ENCODE peak calls at places on chromosomes 7 and 10, in seven cellular contexts. One of them, this sample, is unnamed.

GRCh38 chr7:102431617-102432298 is 1.6 kb upstream of the ORAI2 start:
- DNase-seq in kidney: no peak
- DNase-seq in T follicular helper cell: peak
- DNase-seq in NCI-H748 treated with DMSO at 0.1 percent for 48 hours: no peak
- DNase-seq in GM13976: peak
- DNase-seq in cardiac muscle cell: no peak
- DNase-seq in hippocampal formation: peak
- DNase-seq in this sample: no peak

GRCh38 chr10:110265573-110266193 is 39.0 kb downstream of the SMNDC1 start:
- DNase-seq in GM13976: no peak
- DNase-seq in cardiac muscle cell: no peak
- DNase-seq in hippocampal formation: no peak
- DNase-seq in T follicular helper cell: no peak
- DNase-seq in NCI-H748 treated with DMSO at 0.1 percent for 48 hours: no peak
- DNase-seq in kidney: no peak
- DNase-seq in this sample: no peak

GRCh38 chr7:44173911-44174693 is 15.1 kb downstream of the GCK start:
- DNase-seq in hippocampal formation: no peak
- DNase-seq in GM13976: no peak
- DNase-seq in T follicular helper cell: no peak
- DNase-seq in kidney: no peak
- DNase-seq in cardiac muscle cell: no peak
- DNase-seq in NCI-H748 treated with DMSO at 0.1 percent for 48 hours: no peak
- DNase-seq in this sample: no peak

GRCh38 chr10:103921750-103922195 is 3.8 kb upstream of the STN1 start:
- DNase-seq in T follicular helper cell: no peak
- DNase-seq in GM13976: peak
- DNase-seq in hippocampal formation: peak
- DNase-seq in kidney: no peak
- DNase-seq in cardiac muscle cell: peak
- DNase-seq in NCI-H748 treated with DMSO at 0.1 percent for 48 hours: no peak
- DNase-seq in this sample: no peak

GRCh38 chr7:22561895-22562593 is 62.1 kb upstream of the STEAP1B start:
- DNase-seq in GM13976: no peak
- DNase-seq in kidney: no peak
- DNase-seq in hippocampal formation: no peak
- DNase-seq in cardiac muscle cell: peak
- DNase-seq in T follicular helper cell: no peak
- DNase-seq in NCI-H748 treated with DMSO at 0.1 percent for 48 hours: no peak
- DNase-seq in this sample: no peak

GRCh38 chr7:131254211-131254610 is 73.5 kb upstream of the MKLN1 start:
- DNase-seq in GM13976: no peak
- DNase-seq in kidney: no peak
- DNase-seq in cardiac muscle cell: no peak
- DNase-seq in T follicular helper cell: no peak
- DNase-seq in NCI-H748 treated with DMSO at 0.1 percent for 48 hours: no peak
- DNase-seq in hippocampal formation: no peak
- DNase-seq in this sample: no peak

GRCh38 chr10:29976134-29976533 is 83.3 kb downstream of the JCAD start:
- DNase-seq in cardiac muscle cell: no peak
- DNase-seq in T follicular helper cell: no peak
- DNase-seq in GM13976: no peak
- DNase-seq in NCI-H748 treated with DMSO at 0.1 percent for 48 hours: no peak
- DNase-seq in hippocampal formation: no peak
- DNase-seq in kidney: no peak
- DNase-seq in this sample: no peak

GRCh38 chr7:76198202-76198601 is 3.5 kb upstream of the SRRM3 start:
- DNase-seq in cardiac muscle cell: no peak
- DNase-seq in NCI-H748 treated with DMSO at 0.1 percent for 48 hours: no peak
- DNase-seq in T follicular helper cell: no peak
- DNase-seq in kidney: no peak
- DNase-seq in hippocampal formation: no peak
- DNase-seq in GM13976: no peak
- DNase-seq in this sample: no peak

GRCh38 chr7:80312139-80312661 is 177.6 kb downstream of the GNAI1 start:
- DNase-seq in GM13976: no peak
- DNase-seq in kidney: no peak
- DNase-seq in T follicular helper cell: no peak
- DNase-seq in cardiac muscle cell: peak
- DNase-seq in hippocampal formation: no peak
- DNase-seq in NCI-H748 treated with DMSO at 0.1 percent for 48 hours: peak
- DNase-seq in this sample: no peak

GRCh38 chr10:11602357-11602756 is 9.1 kb downstream of the USP6NL start:
- DNase-seq in cardiac muscle cell: no peak
- DNase-seq in GM13976: no peak
- DNase-seq in NCI-H748 treated with DMSO at 0.1 percent for 48 hours: no peak
- DNase-seq in kidney: no peak
- DNase-seq in hippocampal formation: no peak
- DNase-seq in T follicular helper cell: no peak
- DNase-seq in this sample: no peak

GRCh38 chr7:27611043-27611442 is 51.6 kb downstream of the HIBADH start:
- DNase-seq in kidney: no peak
- DNase-seq in cardiac muscle cell: no peak
- DNase-seq in NCI-H748 treated with DMSO at 0.1 percent for 48 hours: peak
- DNase-seq in hippocampal formation: no peak
- DNase-seq in T follicular helper cell: no peak
- DNase-seq in GM13976: no peak
- DNase-seq in this sample: no peak

GRCh38 chr7:101108961-101109360 is 17.9 kb upstream of the SERPINE1 start:
- DNase-seq in hippocampal formation: no peak
- DNase-seq in NCI-H748 treated with DMSO at 0.1 percent for 48 hours: no peak
- DNase-seq in cardiac muscle cell: no peak
- DNase-seq in kidney: no peak
- DNase-seq in T follicular helper cell: no peak
- DNase-seq in GM13976: no peak
- DNase-seq in this sample: no peak

GRCh38 chr7:120832803-120833202 is 25.1 kb downstream of the TSPAN12 start:
- DNase-seq in GM13976: no peak
- DNase-seq in NCI-H748 treated with DMSO at 0.1 percent for 48 hours: no peak
- DNase-seq in kidney: no peak
- DNase-seq in T follicular helper cell: no peak
- DNase-seq in hippocampal formation: no peak
- DNase-seq in cardiac muscle cell: no peak
- DNase-seq in this sample: no peak

GRCh38 chr10:69088471-69088769 is 517 bp downstream of the SRGN start:
- DNase-seq in NCI-H748 treated with DMSO at 0.1 percent for 48 hours: no peak
- DNase-seq in kidney: no peak
- DNase-seq in cardiac muscle cell: peak
- DNase-seq in GM13976: no peak
- DNase-seq in T follicular helper cell: no peak
- DNase-seq in hippocampal formation: no peak
- DNase-seq in this sample: no peak

GRCh38 chr10:63429280-63429679 is 36.5 kb downstream of the JMJD1C start:
- DNase-seq in NCI-H748 treated with DMSO at 0.1 percent for 48 hours: no peak
- DNase-seq in kidney: no peak
- DNase-seq in GM13976: no peak
- DNase-seq in cardiac muscle cell: peak
- DNase-seq in T follicular helper cell: no peak
- DNase-seq in hippocampal formation: no peak
- DNase-seq in this sample: no peak

GRCh38 chr7:91517408-91517807 is 253.2 kb downstream of the FZD1 start:
- DNase-seq in kidney: no peak
- DNase-seq in GM13976: no peak
- DNase-seq in cardiac muscle cell: no peak
- DNase-seq in hippocampal formation: no peak
- DNase-seq in NCI-H748 treated with DMSO at 0.1 percent for 48 hours: peak
- DNase-seq in T follicular helper cell: no peak
- DNase-seq in this sample: no peak

GRCh38 chr7:127940365-127941160 is 90.7 kb downstream of the LRRC4 start:
- DNase-seq in T follicular helper cell: no peak
- DNase-seq in kidney: no peak
- DNase-seq in NCI-H748 treated with DMSO at 0.1 percent for 48 hours: no peak
- DNase-seq in cardiac muscle cell: peak
- DNase-seq in GM13976: no peak
- DNase-seq in hippocampal formation: no peak
- DNase-seq in this sample: no peak

GRCh38 chr10:58089739-58090138 is 178.0 kb downstream of the IPMK start:
- DNase-seq in cardiac muscle cell: no peak
- DNase-seq in kidney: no peak
- DNase-seq in hippocampal formation: no peak
- DNase-seq in GM13976: no peak
- DNase-seq in NCI-H748 treated with DMSO at 0.1 percent for 48 hours: no peak
- DNase-seq in T follicular helper cell: no peak
- DNase-seq in this sample: no peak

GRCh38 chr7:32218741-32219283 is 148.6 kb upstream of the PDE1C start:
- DNase-seq in T follicular helper cell: no peak
- DNase-seq in cardiac muscle cell: no peak
- DNase-seq in hippocampal formation: no peak
- DNase-seq in NCI-H748 treated with DMSO at 0.1 percent for 48 hours: no peak
- DNase-seq in kidney: no peak
- DNase-seq in GM13976: no peak
- DNase-seq in this sample: no peak

GRCh38 chr7:87210506-87210905 is 9.0 kb downstream of the TMEM243 start:
- DNase-seq in hippocampal formation: no peak
- DNase-seq in GM13976: no peak
- DNase-seq in kidney: no peak
- DNase-seq in T follicular helper cell: no peak
- DNase-seq in NCI-H748 treated with DMSO at 0.1 percent for 48 hours: no peak
- DNase-seq in cardiac muscle cell: peak
- DNase-seq in this sample: no peak

GRCh38 chr7:108497082-108497725 is 28.7 kb downstream of the PNPLA8 start:
- DNase-seq in kidney: no peak
- DNase-seq in hippocampal formation: no peak
- DNase-seq in cardiac muscle cell: peak
- DNase-seq in GM13976: peak
- DNase-seq in NCI-H748 treated with DMSO at 0.1 percent for 48 hours: peak
- DNase-seq in T follicular helper cell: peak
- DNase-seq in this sample: peak

GRCh38 chr7:158821173-158822021 is 7.9 kb downstream of the ESYT2 start:
- DNase-seq in hippocampal formation: no peak
- DNase-seq in NCI-H748 treated with DMSO at 0.1 percent for 48 hours: no peak
- DNase-seq in T follicular helper cell: no peak
- DNase-seq in cardiac muscle cell: peak
- DNase-seq in kidney: no peak
- DNase-seq in GM13976: no peak
- DNase-seq in this sample: no peak

GRCh38 chr7:157465597-157466348 is 129.0 kb downstream of the DNAJB6 start:
- DNase-seq in NCI-H748 treated with DMSO at 0.1 percent for 48 hours: no peak
- DNase-seq in hippocampal formation: no peak
- DNase-seq in kidney: no peak
- DNase-seq in T follicular helper cell: no peak
- DNase-seq in cardiac muscle cell: peak
- DNase-seq in GM13976: no peak
- DNase-seq in this sample: no peak

GRCh38 chr10:3782099-3782455 is 2.9 kb downstream of the KLF6 start:
- DNase-seq in hippocampal formation: no peak
- DNase-seq in T follicular helper cell: peak
- DNase-seq in kidney: no peak
- DNase-seq in GM13976: peak
- DNase-seq in NCI-H748 treated with DMSO at 0.1 percent for 48 hours: no peak
- DNase-seq in cardiac muscle cell: peak
- DNase-seq in this sample: no peak

GRCh38 chr10:17811466-17811865 is 2.3 kb downstream of the MRC1 start:
- DNase-seq in GM13976: no peak
- DNase-seq in cardiac muscle cell: peak
- DNase-seq in kidney: no peak
- DNase-seq in hippocampal formation: no peak
- DNase-seq in T follicular helper cell: no peak
- DNase-seq in NCI-H748 treated with DMSO at 0.1 percent for 48 hours: no peak
- DNase-seq in this sample: no peak

GRCh38 chr7:45978731-45979211 is 57.7 kb upstream of the IGFBP3 start:
- DNase-seq in kidney: no peak
- DNase-seq in T follicular helper cell: no peak
- DNase-seq in cardiac muscle cell: peak
- DNase-seq in GM13976: no peak
- DNase-seq in NCI-H748 treated with DMSO at 0.1 percent for 48 hours: no peak
- DNase-seq in hippocampal formation: no peak
- DNase-seq in this sample: no peak

GRCh38 chr10:44383749-44384600 is 922 bp downstream of the CXCL12 start:
- DNase-seq in NCI-H748 treated with DMSO at 0.1 percent for 48 hours: no peak
- DNase-seq in GM13976: no peak
- DNase-seq in hippocampal formation: no peak
- DNase-seq in cardiac muscle cell: peak
- DNase-seq in kidney: peak
- DNase-seq in T follicular helper cell: no peak
- DNase-seq in this sample: peak

GRCh38 chr7:28536259-28536658 is 123.9 kb downstream of the CREB5 start:
- DNase-seq in T follicular helper cell: no peak
- DNase-seq in cardiac muscle cell: peak
- DNase-seq in NCI-H748 treated with DMSO at 0.1 percent for 48 hours: no peak
- DNase-seq in hippocampal formation: no peak
- DNase-seq in kidney: no peak
- DNase-seq in GM13976: no peak
- DNase-seq in this sample: no peak

GRCh38 chr10:119693262-119693957 is 32.4 kb upstream of the INPP5F start:
- DNase-seq in T follicular helper cell: no peak
- DNase-seq in kidney: no peak
- DNase-seq in hippocampal formation: peak
- DNase-seq in GM13976: peak
- DNase-seq in cardiac muscle cell: no peak
- DNase-seq in NCI-H748 treated with DMSO at 0.1 percent for 48 hours: no peak
- DNase-seq in this sample: peak

GRCh38 chr10:119817991-119818888 is 54.4 kb downstream of the MCMBP start:
- DNase-seq in hippocampal formation: peak
- DNase-seq in T follicular helper cell: peak
- DNase-seq in cardiac muscle cell: peak
- DNase-seq in kidney: peak
- DNase-seq in NCI-H748 treated with DMSO at 0.1 percent for 48 hours: no peak
- DNase-seq in GM13976: no peak
- DNase-seq in this sample: peak

GRCh38 chr10:44261710-44262455 is 123.0 kb downstream of the CXCL12 start:
- DNase-seq in NCI-H748 treated with DMSO at 0.1 percent for 48 hours: no peak
- DNase-seq in GM13976: peak
- DNase-seq in hippocampal formation: no peak
- DNase-seq in kidney: no peak
- DNase-seq in T follicular helper cell: no peak
- DNase-seq in cardiac muscle cell: peak
- DNase-seq in this sample: no peak

GRCh38 chr10:21030096-21030495 is 133.0 kb upstream of the NEBL start:
- DNase-seq in GM13976: no peak
- DNase-seq in T follicular helper cell: no peak
- DNase-seq in hippocampal formation: no peak
- DNase-seq in kidney: no peak
- DNase-seq in NCI-H748 treated with DMSO at 0.1 percent for 48 hours: no peak
- DNase-seq in cardiac muscle cell: peak
- DNase-seq in this sample: no peak

GRCh38 chr10:101760510-101760909 is 15.4 kb downstream of the FGF8 start:
- DNase-seq in NCI-H748 treated with DMSO at 0.1 percent for 48 hours: no peak
- DNase-seq in T follicular helper cell: no peak
- DNase-seq in GM13976: no peak
- DNase-seq in cardiac muscle cell: no peak
- DNase-seq in hippocampal formation: no peak
- DNase-seq in kidney: no peak
- DNase-seq in this sample: no peak

GRCh38 chr7:88259656-88260380 is 40.0 kb upstream of the SRI start:
- DNase-seq in hippocampal formation: no peak
- DNase-seq in T follicular helper cell: no peak
- DNase-seq in kidney: no peak
- DNase-seq in cardiac muscle cell: peak
- DNase-seq in NCI-H748 treated with DMSO at 0.1 percent for 48 hours: no peak
- DNase-seq in GM13976: no peak
- DNase-seq in this sample: no peak

GRCh38 chr10:52261362-52261761 is 52.7 kb upstream of the DKK1 start:
- DNase-seq in NCI-H748 treated with DMSO at 0.1 percent for 48 hours: no peak
- DNase-seq in cardiac muscle cell: no peak
- DNase-seq in GM13976: no peak
- DNase-seq in hippocampal formation: no peak
- DNase-seq in kidney: no peak
- DNase-seq in T follicular helper cell: no peak
- DNase-seq in this sample: no peak

This sample was measured in frontal cortex.